ENCODE peak calls at places on chromosomes 2 and 18, in five cellular contexts. H, K, G, Z and S are unnamed samples.

GRCh38 chr18:49813321-49814146 is at the start of gene ACAA2:
- DNase-seq in H (peak; percentile 49), K (peak; percentile 83), G (peak; percentile 78), Z (peak; percentile 88), S (peak; percentile 92)

GRCh38 chr2:158973111-158973510 is 4.7 kb downstream of the TANC1 start:
- DNase-seq in K (no peak), G (no peak), H (no peak), Z (no peak), S (no peak)

GRCh38 chr2:3483227-3483985 is 35.9 kb downstream of the ADI1 start:
- DNase-seq in G (no peak), H (no peak), Z (peak; percentile 60), K (peak; percentile 58), S (peak; percentile 98)

GRCh38 chr18:62759704-62760402 is 44.5 kb downstream of the PHLPP1 start:
- DNase-seq in H (no peak), K (peak; percentile 76), Z (peak; percentile 67), G (no peak), S (peak; percentile 78)

GRCh38 chr2:63047534-63048281 is 2.9 kb upstream of the OTX1 start:
- DNase-seq in H (no peak), G (no peak), Z (no peak), K (no peak), S (no peak)

GRCh38 chr2:235244497-235245215 is 249.2 kb upstream of the AGAP1 start:
- DNase-seq in G (no peak), K (peak; percentile 15), Z (no peak), H (no peak), S (peak; percentile 42)

GRCh38 chr2:169093535-169093934 is 24.2 kb downstream of the DHRS9 start:
- DNase-seq in Z (peak; percentile 60), H (no peak), K (no peak), G (no peak), S (no peak)

GRCh38 chr18:3151379-3152264 is 68.1 kb downstream of the MYOM1 start:
- DNase-seq in Z (peak; percentile 62), H (peak; percentile 9), G (no peak), K (peak; percentile 52), S (peak; percentile 45)

GRCh38 chr2:239832101-239832994 is 192.8 kb downstream of the NDUFA10 start:
- DNase-seq in K (no peak), H (no peak), Z (no peak), G (peak; percentile 4), S (no peak)

GRCh38 chr2:84939426-84940087 is 31.4 kb upstream of the KCMF1 start:
- DNase-seq in Z (no peak), K (no peak), H (no peak), G (peak; percentile 68), S (no peak)
- TF ChIP-seq CTCF in Z (no peak), K (no peak), H (no peak), G (no peak), S (no peak)

DNA sequence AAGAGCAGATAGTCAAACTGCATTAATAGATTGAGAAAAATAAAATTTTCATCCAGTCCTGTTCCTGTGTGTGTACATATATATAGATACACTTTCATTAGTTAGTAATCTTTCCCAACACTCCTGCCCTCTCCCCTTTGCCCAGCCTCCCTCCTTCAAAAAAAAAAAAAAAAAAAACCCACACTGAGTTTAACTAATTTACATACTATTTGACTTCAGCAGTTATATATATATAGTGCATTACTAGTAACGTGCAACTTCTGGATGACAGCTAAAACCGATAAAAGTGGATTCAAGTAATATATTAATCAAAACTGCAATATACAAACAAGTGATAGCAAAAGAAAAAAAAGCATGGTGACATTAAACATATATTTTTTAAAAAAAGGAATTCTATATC is 1.4 kb downstream of the FIGN start:
- DNase-seq in H (no peak), Z (no peak), G (no peak), K (no peak), S (no peak)
- H3K4me3 ChIP-seq in H (peak overlapping the region; percentile 76), Z (peak overlapping the region; percentile 85), G (no peak overlapping the region), K (peak overlapping the region; percentile 55), S (peak overlapping the region; percentile 89)

GRCh38 chr2:231613655-231614558 is 21.2 kb downstream of the TEX44 start:
- DNase-seq in K (peak; percentile 80), H (no peak), Z (peak; percentile 71), G (peak; percentile 52), S (peak; percentile 75)
- TF ChIP-seq CTCF in K (peak; percentile 32), H (peak; percentile 11), Z (no peak), G (no peak), S (no peak)

DNA sequence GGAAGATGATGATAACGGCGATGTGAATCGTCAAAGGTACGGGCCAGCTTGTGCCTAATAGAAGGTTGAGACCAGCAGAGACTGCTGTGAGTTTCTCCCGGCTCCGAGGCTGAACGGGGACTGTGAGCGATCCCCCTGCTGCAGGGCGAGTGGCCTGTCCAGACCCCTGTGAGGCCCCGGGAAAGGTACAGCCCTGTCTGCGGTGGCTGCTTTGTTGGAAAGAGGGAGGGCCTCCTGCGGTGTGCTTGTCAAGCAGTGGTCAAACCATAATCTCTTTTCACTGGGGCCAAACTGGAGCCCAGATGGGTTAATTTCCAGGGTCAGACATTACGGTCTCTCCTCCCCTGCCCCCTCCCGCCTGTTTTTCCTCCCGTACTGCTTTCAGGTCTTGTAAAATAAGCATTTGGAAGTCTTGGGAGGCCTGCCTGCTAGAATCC is 3.0 kb downstream of the FZD7 start:
- DNase-seq in K (peak; percentile 35), G (no peak), H (no peak), Z (peak; percentile 45), S (peak; percentile 18)
- H3K4me3 ChIP-seq in K (peak overlapping the region; percentile 94), G (no peak overlapping the region), H (peak overlapping the region; percentile 72), Z (peak overlapping the region; percentile 44), S (peak overlapping the region; percentile 58)

GRCh38 chr2:183070942-183071844 is 7.4 kb upstream of the DUSP19 start:
- DNase-seq in K (peak; percentile 43), H (no peak), Z (peak; percentile 70), G (no peak), S (peak; percentile 43)
- TF ChIP-seq CTCF in K (peak; percentile 50), H (peak; percentile 48), Z (peak; percentile 78), G (no peak), S (peak; percentile 52)

DNA sequence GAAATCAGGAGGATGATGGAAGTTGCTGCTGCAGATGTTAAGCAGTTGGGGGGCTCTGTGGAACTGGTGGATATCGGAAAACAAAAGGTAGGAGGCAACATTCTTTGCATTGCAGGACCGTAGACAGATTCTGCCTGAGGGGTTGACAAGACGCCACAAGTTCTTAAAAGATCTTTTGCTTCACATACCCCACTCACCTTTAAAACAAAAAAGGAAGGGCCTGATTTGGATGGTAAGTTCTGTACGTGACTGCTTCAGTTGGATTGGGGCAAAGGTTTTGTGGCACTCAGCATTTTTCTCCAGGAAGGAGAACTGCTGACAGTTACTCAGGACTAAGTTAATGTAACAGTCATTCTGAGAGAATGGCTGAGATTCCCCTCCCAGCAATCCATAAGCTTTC is 5.2 kb downstream of the CNDP2 start:
- DNase-seq in K (no peak), Z (no peak), H (no peak), G (no peak), S (no peak)
- H3K4me3 ChIP-seq in K (no peak overlapping the region), Z (no peak overlapping the region), H (no peak overlapping the region), G (no peak overlapping the region), S (no peak overlapping the region)